ENCODE peak calls at places on chromosomes 5 and 9, in four cellular contexts. H is MM.1S, W is tibial artery, R is GM23338. X is an unnamed sample.

GRCh38 chr9:107093365-107094060 is 189.6 kb upstream of the RAD23B start:
- DNase-seq in H (no peak), W (no peak), R (no peak), X (no peak)

GRCh38 chr5:172769598-172770373 is 1.2 kb downstream of the DUSP1 start:
- DNase-seq in H (no peak), W (peak), R (peak), X (no peak)

GRCh38 chr5:171428849-171429542 is 9.5 kb downstream of the FGF18 start:
- DNase-seq in H (no peak), W (peak), R (no peak), X (no peak)

GRCh38 chr9:71928806-71929205 is 17.4 kb downstream of the C9orf85 start:
- DNase-seq in H (no peak), W (no peak), R (no peak), X (no peak)

GRCh38 chr5:142386151-142387021 is 61.6 kb upstream of the SPRY4 start:
- DNase-seq in H (no peak), W (no peak), R (peak), X (no peak)

GRCh38 chr9:74784506-74784905 is 103.2 kb downstream of the TRPM6 start:
- DNase-seq in H (no peak), W (no peak), R (no peak), X (no peak)

GRCh38 chr5:33272288-33272687 is 168.5 kb upstream of the TARS1 start:
- DNase-seq in H (no peak), W (no peak), R (no peak), X (no peak)

GRCh38 chr5:125978015-125978414 is 445.2 kb upstream of the GRAMD2B start:
- DNase-seq in H (peak), W (no peak), R (no peak), X (no peak)

GRCh38 chr9:91378695-91379127 is 17.0 kb upstream of the AUH start:
- DNase-seq in H (no peak), W (no peak), R (no peak), X (no peak)

GRCh38 chr9:35736201-35736633 is 3.8 kb downstream of the CREB3 start:
- DNase-seq in H (peak), W (no peak), R (peak), X (peak)

GRCh38 chr5:133611357-133612020 is 852 bp downstream of the FSTL4 start:
- DNase-seq in H (no peak), W (no peak), R (peak), X (no peak)
- TF ChIP-seq CTCF in H (no peak), W (no peak), R (no peak), X (no peak)

GRCh38 chr5:139710370-139711066 is 62.4 kb downstream of the CXXC5 start:
- DNase-seq in H (peak), W (peak), R (peak), X (peak)

GRCh38 chr5:139708877-139709586 is 60.9 kb downstream of the CXXC5 start:
- DNase-seq in H (no peak), W (peak), R (peak), X (no peak)

GRCh38 chr5:139711067-139711851 is 63.1 kb downstream of the CXXC5 start:
- DNase-seq in H (peak), W (peak), R (peak), X (peak)

GRCh38 chr5:139708434-139708849 is 60.3 kb downstream of the CXXC5 start:
- DNase-seq in H (no peak), W (no peak), R (peak), X (no peak)

DNA sequence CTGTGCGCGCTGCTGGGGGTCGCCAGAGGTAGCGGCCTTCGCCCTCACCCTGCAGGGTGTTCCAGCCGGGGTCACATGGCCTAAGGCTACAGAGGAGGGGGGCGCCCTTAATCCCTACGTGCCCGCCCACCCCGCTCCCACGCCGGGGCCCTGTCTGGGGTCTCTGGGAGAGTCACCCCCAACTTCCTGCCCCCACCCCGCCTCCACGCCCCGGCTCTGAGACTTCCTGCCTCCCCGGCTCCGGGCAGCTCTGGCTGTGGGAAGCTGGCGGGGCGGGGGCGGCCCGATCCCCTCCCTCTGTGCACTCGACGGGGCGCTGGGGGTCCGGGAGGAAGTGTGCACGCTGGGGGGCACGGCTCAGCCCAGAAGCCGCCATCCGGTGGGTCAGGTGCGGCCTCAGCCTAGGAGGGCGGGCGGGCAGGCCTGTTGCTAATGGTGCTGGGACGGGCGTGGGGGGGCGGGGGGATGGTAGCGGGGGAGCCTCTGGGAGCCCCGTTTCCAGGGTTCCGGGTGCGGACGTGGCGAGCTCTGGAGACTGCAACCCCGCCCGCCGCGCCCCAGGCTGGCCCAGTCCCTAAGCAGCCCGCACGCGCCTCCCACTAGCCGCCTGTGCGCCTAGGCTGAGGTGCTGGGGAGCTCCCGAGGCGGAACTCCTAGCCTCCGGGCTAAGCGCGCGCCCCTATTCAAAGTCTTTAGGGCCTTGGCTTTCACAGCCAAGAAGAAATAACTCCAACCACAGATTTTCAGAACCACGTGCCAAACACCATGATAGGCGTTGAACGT is 61.6 kb downstream of the CXXC5 start:
- DNase-seq in H (no peak), W (no peak), R (peak), X (peak)
- H3K27ac ChIP-seq in H (no peak), W (peak), R (peak), X (no peak)

GRCh38 chr5:43042176-43042625 is 2.1 kb upstream of the ANXA2R start:
- DNase-seq in H (peak), W (peak), R (peak), X (peak)
- TF ChIP-seq CTCF in H (peak), W (peak), R (peak), X (peak)

GRCh38 chr9:131597246-131597645 is 51.9 kb downstream of the PRRT1B start:
- DNase-seq in H (no peak), W (no peak), R (no peak), X (no peak)
- H3K27ac ChIP-seq in H (no peak), W (no peak), R (no peak), X (no peak)

DNA sequence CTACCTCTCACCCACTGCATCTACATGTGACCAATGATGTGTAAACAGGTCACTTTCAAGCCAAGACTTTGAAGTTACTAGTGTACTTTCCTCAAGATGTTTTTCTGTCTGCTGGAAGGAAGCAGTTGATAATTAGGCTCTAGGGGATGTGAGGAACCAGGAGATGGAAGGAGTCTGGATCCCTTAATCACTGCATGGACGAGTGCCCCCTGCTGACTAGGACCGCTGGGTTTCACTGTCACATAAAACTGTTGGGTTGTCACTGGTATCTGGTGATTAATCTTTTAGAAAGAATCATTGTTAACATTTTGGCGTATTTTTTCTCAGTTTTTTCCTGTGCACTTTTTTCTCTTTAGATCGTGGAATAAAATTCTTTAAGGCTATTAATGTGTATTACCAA is 79.5 kb downstream of the SREK1 start:
- DNase-seq in H (no peak), W (no peak), R (peak), X (no peak)
- TF ChIP-seq CTCF in H (no peak), W (no peak), R (peak), X (peak)

X was measured in H9.